ENCODE peak calls at places on chromosomes 6 and 20, in nine cellular contexts. B is CD8-positive, alpha-beta T cell; Z is hepatocyte; E is psoas muscle; I is ascending aorta; L is fibroblast of pulmonary artery; O is heart left ventricle; U is nephron progenitor cell; A is left ventricle myocardium inferior. P is an unnamed sample.

GRCh38 chr6:106731144-106731842 is 101.9 kb downstream of the QRSL1 start:
- DNase-seq in A (no peak), Z (no peak), E (no peak), B (no peak), O (no peak), U (no peak), I (no peak), L (no peak), P (no peak)

GRCh38 chr6:13259393-13259792 is 68.9 kb downstream of the TBC1D7 start:
- DNase-seq in O (no peak), L (no peak), B (no peak), U (no peak), E (no peak), I (no peak), A (no peak), Z (no peak), P (no peak)

GRCh38 chr20:43963872-43964791 is 49.5 kb downstream of the TOX2 start:
- DNase-seq in U (no peak), B (peak; percentile 74), A (peak; percentile 63), Z (no peak), E (peak; percentile 44), O (peak; percentile 73), I (no peak), L (peak; percentile 82), P (no peak)

GRCh38 chr6:167841981-167842380 is 15.3 kb downstream of the AFDN start:
- DNase-seq in I (no peak), L (no peak), E (no peak), Z (no peak), U (no peak), O (no peak), A (no peak), B (no peak), P (no peak)

GRCh38 chr6:2875840-2876207 is 27.3 kb downstream of the SERPINB9 start:
- DNase-seq in B (peak; percentile 65), U (peak; percentile 22), E (no peak), Z (no peak), L (no peak), O (peak; percentile 56), A (peak; percentile 25), I (no peak), P (no peak)

GRCh38 chr20:32902456-32903420 is 44.0 kb downstream of the EFCAB8 start:
- DNase-seq in O (peak; percentile 54), Z (peak; percentile 76), B (peak; percentile 71), L (peak; percentile 62), I (no peak), U (peak; percentile 67), E (peak; percentile 46), A (peak; percentile 32), P (no peak)

GRCh38 chr20:38855356-38855755 is 49.9 kb downstream of the PPP1R16B start:
- DNase-seq in Z (no peak), U (no peak), L (peak; percentile 27), O (no peak), E (no peak), B (no peak), I (no peak), A (no peak), P (no peak)

GRCh38 chr6:147779624-147780023 is 271.1 kb downstream of the SAMD5 start:
- DNase-seq in A (no peak), O (no peak), L (no peak), U (no peak), B (no peak), Z (no peak), I (no peak), E (no peak), P (no peak)

GRCh38 chr6:164106345-164106769 is 691.8 kb downstream of the QKI start:
- DNase-seq in E (peak; percentile 50), L (peak; percentile 47), I (no peak), Z (peak; percentile 32), A (peak; percentile 73), U (peak; percentile 43), O (peak; percentile 83), B (no peak), P (no peak)

GRCh38 chr6:16316741-16317251 is 78.4 kb downstream of the GMPR start:
- DNase-seq in A (no peak), I (no peak), U (peak; percentile 30), O (no peak), Z (peak; percentile 58), E (no peak), B (peak; percentile 57), L (peak; percentile 48), P (no peak)

GRCh38 chr6:79034865-79035264 is 43.2 kb downstream of the PHIP start:
- DNase-seq in U (no peak), O (no peak), A (no peak), E (no peak), L (no peak), I (no peak), B (no peak), Z (no peak), P (no peak)

GRCh38 chr20:38453941-38454340 is 18.7 kb upstream of the RALGAPB start:
- DNase-seq in O (no peak), Z (no peak), B (no peak), A (no peak), L (no peak), E (no peak), U (no peak), I (no peak), P (peak; percentile 61)

GRCh38 chr20:50580016-50580747 is 70.0 kb downstream of the PTPN1 start:
- DNase-seq in E (peak; percentile 80), Z (peak; percentile 71), B (peak; percentile 56), A (peak; percentile 67), O (peak; percentile 73), U (peak; percentile 80), L (peak; percentile 63), I (no peak), P (no peak)

GRCh38 chr6:5950448-5950847 is 56.3 kb downstream of the NRN1 start:
- DNase-seq in Z (no peak), A (no peak), U (peak; percentile 17), L (no peak), O (no peak), E (no peak), I (no peak), B (no peak), P (no peak)

DNA sequence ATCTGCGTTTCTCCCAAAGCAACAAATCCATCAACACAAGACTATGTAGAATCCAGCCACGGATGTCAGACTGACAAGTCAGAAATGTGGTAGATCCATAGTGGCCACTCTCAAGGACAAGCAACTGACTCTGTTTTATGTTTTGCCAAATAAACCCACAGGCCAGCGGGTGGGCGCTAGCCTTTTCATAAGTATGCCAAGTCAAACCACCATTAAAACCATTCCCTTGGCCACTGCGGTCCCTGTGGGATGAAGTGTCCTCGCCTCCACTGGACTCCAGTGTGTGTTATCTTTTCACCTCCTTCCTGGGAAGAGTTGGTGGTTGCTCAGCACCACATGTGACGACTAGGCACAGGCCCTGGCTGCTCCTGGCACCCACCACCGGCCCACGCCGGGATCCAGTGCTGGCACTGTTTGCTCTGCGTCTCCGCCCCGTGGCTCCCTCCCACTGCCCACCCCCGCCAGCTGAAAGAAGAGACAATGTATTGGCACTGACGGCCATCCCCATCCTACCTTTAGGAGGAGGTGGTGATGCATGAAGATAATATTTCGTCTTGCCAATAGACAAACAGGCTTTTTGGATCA is 103.4 kb downstream of the FOXC1 start:
- DNase-seq in Z (no peak), U (no peak), O (no peak), E (no peak), L (no peak), B (no peak), I (no peak), A (no peak), P (no peak)
- TF ChIP-seq CTCF in Z (no peak), U (no peak), O (no peak), E (no peak), L (no peak), B (no peak), I (no peak), A (no peak), P (no peak)

DNA sequence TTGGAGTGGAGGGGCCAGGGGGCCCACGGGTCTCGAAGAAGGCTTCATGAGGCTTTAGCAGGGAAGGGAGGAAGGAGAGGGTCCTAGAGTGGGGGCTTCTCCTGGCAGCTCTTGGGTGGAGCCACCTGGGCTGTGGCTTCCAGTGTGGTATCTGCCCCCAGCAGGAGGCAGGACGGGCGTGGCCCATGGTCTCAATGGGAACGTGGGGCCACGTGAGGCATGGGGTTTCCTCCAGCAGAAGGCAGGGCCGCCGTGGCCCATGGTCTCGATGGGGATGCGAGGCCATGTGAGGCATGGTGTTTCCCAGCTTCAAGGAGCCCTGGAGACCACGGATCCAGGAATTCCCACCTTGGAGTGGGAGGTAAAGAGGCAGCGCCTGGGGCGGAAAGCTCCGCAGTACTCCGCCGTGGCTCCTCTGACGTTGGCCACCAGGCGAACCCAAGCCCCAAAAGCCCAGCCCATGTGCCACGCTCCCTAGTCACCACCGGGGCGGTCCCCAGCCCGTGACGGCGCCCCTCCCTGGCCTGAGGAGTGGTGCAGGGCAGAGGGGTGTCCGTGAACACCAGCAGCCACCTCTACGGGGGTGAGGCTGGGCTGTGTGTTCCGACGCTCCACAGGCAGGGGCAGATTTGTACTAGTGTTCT is 62.0 kb upstream of the GATA5 start:
- DNase-seq in I (no peak), A (no peak), L (no peak), Z (no peak), E (no peak), U (no peak), B (no peak), O (no peak), P (no peak)
- TF ChIP-seq CTCF in I (no peak), A (no peak), L (no peak), Z (no peak), E (no peak), U (no peak), B (no peak), O (no peak), P (no peak)

GRCh38 chr6:40791004-40791403 is 203.8 kb upstream of the LRFN2 start:
- DNase-seq in O (no peak), B (no peak), E (no peak), I (no peak), U (peak; percentile 19), L (no peak), A (no peak), Z (no peak), P (no peak)
- TF ChIP-seq CTCF in O (no peak), B (no peak), E (no peak), I (no peak), U (no peak), L (no peak), A (no peak), Z (no peak), P (no peak)

GRCh38 chr6:113857565-113858066 is 471 bp downstream of the MARCKS start:
- DNase-seq in I (no peak), E (peak; percentile 27), Z (peak; percentile 26), O (no peak), U (peak; percentile 22), L (no peak), B (no peak), A (peak; percentile 21), P (no peak)

GRCh38 chr6:113858605-113859348 is 1.6 kb downstream of the MARCKS start:
- DNase-seq in A (peak; percentile 86), E (peak; percentile 89), B (peak; percentile 73), U (peak; percentile 95), L (peak; percentile 92), I (peak; percentile 32), Z (peak; percentile 96), O (peak; percentile 89), P (peak; percentile 93)

GRCh38 chr6:113858067-113858604 is 991 bp downstream of the MARCKS start:
- DNase-seq in A (peak; percentile 29), E (peak; percentile 38), Z (peak; percentile 68), I (no peak), B (no peak), O (peak; percentile 45), L (peak; percentile 52), U (peak; percentile 35), P (no peak)

GRCh38 chr6:113860165-113860955 is 3.2 kb downstream of the MARCKS start:
- DNase-seq in U (peak; percentile 4), I (no peak), E (peak; percentile 46), O (peak; percentile 45), Z (peak; percentile 48), L (peak; percentile 67), A (peak; percentile 29), B (no peak), P (no peak)

GRCh38 chr6:113859349-113860164 is 2.4 kb downstream of the MARCKS start:
- DNase-seq in E (peak; percentile 52), O (peak; percentile 55), L (peak; percentile 59), Z (peak; percentile 64), B (no peak), A (peak; percentile 38), U (no peak), I (no peak), P (no peak)
- TF ChIP-seq CTCF in E (no peak), O (no peak), L (no peak), Z (peak; percentile 3), B (no peak), A (peak; percentile 32), U (no peak), I (no peak), P (no peak)

P was measured in GM12864.